ENCODE peak calls at places on chromosomes 7 and 10, in eight cellular contexts. One of them, this sample, is unnamed.

GRCh38 chr10:106396192-106396591 is 768.3 kb downstream of the SORCS1 start:
- DNase-seq in foreskin fibroblast: no peak
- DNase-seq in RWPE1: no peak
- DNase-seq in GM23338: no peak
- DNase-seq in GM20000: no peak
- DNase-seq in brain microvascular endothelial cell: no peak
- DNase-seq in B cell: no peak
- DNase-seq in colonic mucosa: no peak
- DNase-seq in this sample: no peak

GRCh38 chr10:93039721-93040120 is 20.9 kb upstream of the CYP26C1 start:
- DNase-seq in foreskin fibroblast: peak
- DNase-seq in RWPE1: peak
- DNase-seq in GM23338: peak
- DNase-seq in GM20000: peak
- DNase-seq in brain microvascular endothelial cell: peak
- DNase-seq in B cell: no peak
- DNase-seq in colonic mucosa: no peak
- DNase-seq in this sample: peak

GRCh38 chr10:86215021-86215420 is 151.6 kb downstream of the GRID1 start:
- DNase-seq in foreskin fibroblast: no peak
- DNase-seq in RWPE1: no peak
- DNase-seq in GM23338: no peak
- DNase-seq in GM20000: no peak
- DNase-seq in brain microvascular endothelial cell: no peak
- DNase-seq in B cell: no peak
- DNase-seq in colonic mucosa: no peak
- DNase-seq in this sample: no peak

GRCh38 chr10:21134645-21135395 is 237.7 kb upstream of the NEBL start:
- DNase-seq in foreskin fibroblast: peak
- DNase-seq in RWPE1: peak
- DNase-seq in GM23338: no peak
- DNase-seq in GM20000: no peak
- DNase-seq in brain microvascular endothelial cell: no peak
- DNase-seq in B cell: no peak
- DNase-seq in colonic mucosa: peak
- DNase-seq in this sample: no peak

GRCh38 chr7:98174334-98175259 is 36.6 kb upstream of the BHLHA15 start:
- DNase-seq in foreskin fibroblast: no peak
- DNase-seq in RWPE1: no peak
- DNase-seq in GM23338: no peak
- DNase-seq in GM20000: no peak
- DNase-seq in brain microvascular endothelial cell: no peak
- DNase-seq in B cell: no peak
- DNase-seq in colonic mucosa: no peak
- DNase-seq in this sample: no peak

GRCh38 chr7:3106353-3106752 is 62.7 kb upstream of the CARD11 start:
- DNase-seq in foreskin fibroblast: no peak
- DNase-seq in RWPE1: no peak
- DNase-seq in GM23338: no peak
- DNase-seq in GM20000: no peak
- DNase-seq in brain microvascular endothelial cell: no peak
- DNase-seq in B cell: no peak
- DNase-seq in colonic mucosa: no peak
- DNase-seq in this sample: peak

GRCh38 chr10:20953120-20953519 is 56.0 kb upstream of the NEBL start:
- DNase-seq in foreskin fibroblast: no peak
- DNase-seq in RWPE1: no peak
- DNase-seq in GM23338: no peak
- DNase-seq in GM20000: no peak
- DNase-seq in brain microvascular endothelial cell: no peak
- DNase-seq in B cell: no peak
- DNase-seq in colonic mucosa: no peak
- DNase-seq in this sample: no peak

GRCh38 chr10:82267014-82267413 is 392.0 kb downstream of the NRG3 start:
- DNase-seq in foreskin fibroblast: peak
- DNase-seq in RWPE1: no peak
- DNase-seq in GM23338: no peak
- DNase-seq in GM20000: no peak
- DNase-seq in brain microvascular endothelial cell: no peak
- DNase-seq in B cell: no peak
- DNase-seq in colonic mucosa: no peak
- DNase-seq in this sample: no peak

GRCh38 chr7:40811666-40812065 is 676.9 kb downstream of the SUGCT start:
- DNase-seq in foreskin fibroblast: no peak
- DNase-seq in RWPE1: no peak
- DNase-seq in GM23338: no peak
- DNase-seq in GM20000: no peak
- DNase-seq in brain microvascular endothelial cell: no peak
- DNase-seq in B cell: no peak
- DNase-seq in colonic mucosa: no peak
- DNase-seq in this sample: no peak

GRCh38 chr10:46075869-46076268 is 29.8 kb upstream of the MSMB start:
- DNase-seq in foreskin fibroblast: no peak
- DNase-seq in RWPE1: no peak
- DNase-seq in GM23338: no peak
- DNase-seq in GM20000: no peak
- DNase-seq in brain microvascular endothelial cell: no peak
- DNase-seq in B cell: no peak
- DNase-seq in colonic mucosa: no peak
- DNase-seq in this sample: no peak

GRCh38 chr10:32979041-32979440 is 21.0 kb upstream of the ITGB1 start:
- DNase-seq in foreskin fibroblast: peak
- DNase-seq in RWPE1: no peak
- DNase-seq in GM23338: no peak
- DNase-seq in GM20000: no peak
- DNase-seq in brain microvascular endothelial cell: no peak
- DNase-seq in B cell: no peak
- DNase-seq in colonic mucosa: no peak
- DNase-seq in this sample: no peak

GRCh38 chr10:17586741-17587720 is 30.1 kb downstream of the HACD1 start:
- DNase-seq in foreskin fibroblast: peak
- DNase-seq in RWPE1: no peak
- DNase-seq in GM23338: peak
- DNase-seq in GM20000: no peak
- DNase-seq in brain microvascular endothelial cell: peak
- DNase-seq in B cell: no peak
- DNase-seq in colonic mucosa: no peak
- DNase-seq in this sample: no peak

GRCh38 chr7:28754027-28754426 is 204.1 kb downstream of the TRIL start:
- DNase-seq in foreskin fibroblast: peak
- DNase-seq in RWPE1: no peak
- DNase-seq in GM23338: no peak
- DNase-seq in GM20000: peak
- DNase-seq in brain microvascular endothelial cell: peak
- DNase-seq in B cell: no peak
- DNase-seq in colonic mucosa: no peak
- DNase-seq in this sample: no peak

GRCh38 chr10:9868499-9868898 is 1149.2 kb upstream of the CELF2 start:
- DNase-seq in foreskin fibroblast: no peak
- DNase-seq in RWPE1: no peak
- DNase-seq in GM23338: peak
- DNase-seq in GM20000: no peak
- DNase-seq in brain microvascular endothelial cell: no peak
- DNase-seq in B cell: no peak
- DNase-seq in colonic mucosa: no peak
- DNase-seq in this sample: no peak

GRCh38 chr7:3244241-3244814 is 56.7 kb upstream of the SDK1 start:
- DNase-seq in foreskin fibroblast: peak
- DNase-seq in RWPE1: peak
- DNase-seq in GM23338: no peak
- DNase-seq in GM20000: no peak
- DNase-seq in brain microvascular endothelial cell: peak
- DNase-seq in B cell: no peak
- DNase-seq in colonic mucosa: no peak
- DNase-seq in this sample: no peak

GRCh38 chr10:53918755-53919154 is 882.3 kb downstream of the PCDH15 start:
- DNase-seq in foreskin fibroblast: no peak
- DNase-seq in RWPE1: no peak
- DNase-seq in GM23338: peak
- DNase-seq in GM20000: no peak
- DNase-seq in brain microvascular endothelial cell: no peak
- DNase-seq in B cell: no peak
- DNase-seq in colonic mucosa: no peak
- DNase-seq in this sample: no peak

GRCh38 chr10:132209130-132209529 is 22.4 kb downstream of the DPYSL4 start:
- DNase-seq in foreskin fibroblast: no peak
- DNase-seq in RWPE1: peak
- DNase-seq in GM23338: no peak
- DNase-seq in GM20000: no peak
- DNase-seq in brain microvascular endothelial cell: no peak
- DNase-seq in B cell: no peak
- DNase-seq in colonic mucosa: no peak
- DNase-seq in this sample: no peak

GRCh38 chr7:104956753-104957450 is 57.1 kb upstream of the KMT2E start:
- DNase-seq in foreskin fibroblast: peak
- DNase-seq in RWPE1: no peak
- DNase-seq in GM23338: no peak
- DNase-seq in GM20000: peak
- DNase-seq in brain microvascular endothelial cell: peak
- DNase-seq in B cell: no peak
- DNase-seq in colonic mucosa: no peak
- DNase-seq in this sample: peak

GRCh38 chr10:77501152-77501845 is 136.3 kb downstream of the KCNMA1 start:
- DNase-seq in foreskin fibroblast: peak
- DNase-seq in RWPE1: peak
- DNase-seq in GM23338: no peak
- DNase-seq in GM20000: no peak
- DNase-seq in brain microvascular endothelial cell: peak
- DNase-seq in B cell: no peak
- DNase-seq in colonic mucosa: no peak
- DNase-seq in this sample: peak
- TF ChIP-seq CTCF in foreskin fibroblast: no peak
- TF ChIP-seq CTCF in RWPE1: no peak
- TF ChIP-seq CTCF in GM23338: no peak
- TF ChIP-seq CTCF in GM20000: no peak
- TF ChIP-seq CTCF in brain microvascular endothelial cell: no peak
- TF ChIP-seq CTCF in B cell: no peak
- TF ChIP-seq CTCF in colonic mucosa: no peak
- TF ChIP-seq CTCF in this sample: no peak

GRCh38 chr10:24513155-24513554 is 210.5 kb downstream of the ARHGAP21 start:
- DNase-seq in foreskin fibroblast: peak
- DNase-seq in RWPE1: no peak
- DNase-seq in GM23338: peak
- DNase-seq in GM20000: no peak
- DNase-seq in brain microvascular endothelial cell: peak
- DNase-seq in B cell: no peak
- DNase-seq in colonic mucosa: peak
- DNase-seq in this sample: peak
- TF ChIP-seq CTCF in foreskin fibroblast: peak
- TF ChIP-seq CTCF in RWPE1: no peak
- TF ChIP-seq CTCF in GM23338: peak
- TF ChIP-seq CTCF in GM20000: no peak
- TF ChIP-seq CTCF in brain microvascular endothelial cell: peak
- TF ChIP-seq CTCF in B cell: no peak
- TF ChIP-seq CTCF in colonic mucosa: no peak
- TF ChIP-seq CTCF in this sample: no peak

GRCh38 chr10:126598009-126598408 is 72.5 kb downstream of the C10orf90 start:
- DNase-seq in foreskin fibroblast: peak
- DNase-seq in RWPE1: peak
- DNase-seq in GM23338: peak
- DNase-seq in GM20000: peak
- DNase-seq in brain microvascular endothelial cell: peak
- DNase-seq in B cell: no peak
- DNase-seq in colonic mucosa: peak
- DNase-seq in this sample: peak
- TF ChIP-seq CTCF in foreskin fibroblast: peak
- TF ChIP-seq CTCF in RWPE1: no peak
- TF ChIP-seq CTCF in GM23338: peak
- TF ChIP-seq CTCF in GM20000: peak
- TF ChIP-seq CTCF in brain microvascular endothelial cell: peak
- TF ChIP-seq CTCF in B cell: peak
- TF ChIP-seq CTCF in colonic mucosa: peak
- TF ChIP-seq CTCF in this sample: peak

GRCh38 chr10:73910401-73910763 is 550 bp upstream of the PLAU start:
- DNase-seq in foreskin fibroblast: no peak
- DNase-seq in RWPE1: no peak
- DNase-seq in GM23338: no peak
- DNase-seq in GM20000: peak
- DNase-seq in brain microvascular endothelial cell: no peak
- DNase-seq in B cell: no peak
- DNase-seq in colonic mucosa: peak
- DNase-seq in this sample: peak
- TF ChIP-seq CTCF in foreskin fibroblast: no peak
- TF ChIP-seq CTCF in RWPE1: no peak
- TF ChIP-seq CTCF in GM23338: peak
- TF ChIP-seq CTCF in GM20000: no peak
- TF ChIP-seq CTCF in brain microvascular endothelial cell: peak
- TF ChIP-seq CTCF in B cell: no peak
- TF ChIP-seq CTCF in colonic mucosa: no peak
- TF ChIP-seq CTCF in this sample: no peak

GRCh38 chr7:80017101-80017500 is 117.5 kb upstream of the GNAI1 start:
- DNase-seq in foreskin fibroblast: peak
- DNase-seq in RWPE1: no peak
- DNase-seq in GM23338: no peak
- DNase-seq in GM20000: no peak
- DNase-seq in brain microvascular endothelial cell: no peak
- DNase-seq in B cell: no peak
- DNase-seq in colonic mucosa: no peak
- DNase-seq in this sample: no peak

GRCh38 chr7:80018941-80019808 is 115.5 kb upstream of the GNAI1 start:
- DNase-seq in foreskin fibroblast: peak
- DNase-seq in RWPE1: peak
- DNase-seq in GM23338: peak
- DNase-seq in GM20000: peak
- DNase-seq in brain microvascular endothelial cell: peak
- DNase-seq in B cell: no peak
- DNase-seq in colonic mucosa: peak
- DNase-seq in this sample: peak

GRCh38 chr7:80014507-80014906 is 120.1 kb upstream of the GNAI1 start:
- DNase-seq in foreskin fibroblast: peak
- DNase-seq in RWPE1: no peak
- DNase-seq in GM23338: peak
- DNase-seq in GM20000: no peak
- DNase-seq in brain microvascular endothelial cell: peak
- DNase-seq in B cell: no peak
- DNase-seq in colonic mucosa: no peak
- DNase-seq in this sample: no peak
- TF ChIP-seq CTCF in foreskin fibroblast: no peak
- TF ChIP-seq CTCF in RWPE1: no peak
- TF ChIP-seq CTCF in GM23338: no peak
- TF ChIP-seq CTCF in GM20000: no peak
- TF ChIP-seq CTCF in brain microvascular endothelial cell: no peak
- TF ChIP-seq CTCF in B cell: no peak
- TF ChIP-seq CTCF in colonic mucosa: no peak
- TF ChIP-seq CTCF in this sample: no peak

DNA sequence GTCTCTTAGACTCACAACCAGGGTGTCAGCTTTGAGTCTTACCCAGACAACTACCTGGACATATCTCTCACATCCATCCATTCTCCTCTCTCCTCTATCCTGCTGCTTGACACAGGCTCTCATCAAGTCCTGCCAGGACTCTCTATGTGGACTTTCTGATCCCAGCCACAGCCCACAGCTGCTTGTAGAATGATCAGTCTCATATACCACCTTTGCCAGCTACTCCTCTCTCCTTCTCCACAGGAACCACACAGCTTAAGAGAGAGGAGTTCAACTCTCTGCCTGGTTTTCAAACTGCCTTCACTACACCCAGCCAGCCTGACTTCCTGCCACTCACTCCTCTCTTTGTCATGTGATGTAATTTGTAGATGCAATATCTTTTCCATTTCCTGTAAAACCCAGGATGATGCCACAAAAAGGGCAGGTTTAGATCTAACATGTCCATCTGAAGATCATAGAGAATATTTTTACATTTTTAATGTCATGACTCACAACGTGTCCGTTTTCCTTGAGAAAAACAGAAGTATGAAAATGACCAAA is 154.0 kb downstream of the RAB11FIP2 start:
- DNase-seq in foreskin fibroblast: no peak
- DNase-seq in RWPE1: no peak
- DNase-seq in GM23338: no peak
- DNase-seq in GM20000: no peak
- DNase-seq in brain microvascular endothelial cell: no peak
- DNase-seq in B cell: no peak
- DNase-seq in colonic mucosa: no peak
- DNase-seq in this sample: no peak
- TF ChIP-seq CTCF in foreskin fibroblast: no peak
- TF ChIP-seq CTCF in RWPE1: no peak
- TF ChIP-seq CTCF in GM23338: no peak
- TF ChIP-seq CTCF in GM20000: no peak
- TF ChIP-seq CTCF in brain microvascular endothelial cell: no peak
- TF ChIP-seq CTCF in B cell: no peak
- TF ChIP-seq CTCF in colonic mucosa: no peak
- TF ChIP-seq CTCF in this sample: no peak